ENCODE peak calls at places on chromosome 16, in four cellular contexts. B, N, G and W are unnamed samples.

GRCh38 chr16:53893731-53894435 is 189.9 kb downstream of the FTO start:
- DNase-seq in G (no peak), N (no peak), B (no peak), W (no peak)

GRCh38 chr16:80300876-80301275 is 239.9 kb upstream of the DYNLRB2 start:
- DNase-seq in G (no peak), B (no peak), N (no peak), W (no peak)

GRCh38 chr16:6967796-6968195 is 364.8 kb upstream of the RBFOX1 start:
- DNase-seq in N (no peak), B (no peak), G (no peak), W (no peak)

GRCh38 chr16:67252806-67253497 is 4.2 kb downstream of the SLC9A5 start:
- DNase-seq in N (no peak), G (no peak), B (no peak), W (no peak)

GRCh38 chr16:27799866-27800265 is 249.9 kb downstream of the KATNIP start:
- DNase-seq in N (no peak), G (no peak), B (no peak), W (no peak)

GRCh38 chr16:1019234-1019933 is 37.8 kb downstream of the SOX8 start:
- DNase-seq in N (no peak), G (no peak), B (no peak), W (no peak)

GRCh38 chr16:1430759-1431496 is at the start of gene PERCC1:
- DNase-seq in G (peak), B (no peak), N (no peak), W (no peak)

GRCh38 chr16:75087040-75087979 is 29.3 kb downstream of the LDHD start:
- DNase-seq in B (no peak), G (peak), N (no peak), W (no peak)

GRCh38 chr16:69404275-69404805 is 18.5 kb upstream of the TERF2 start:
- DNase-seq in G (peak), B (no peak), N (no peak), W (no peak)

GRCh38 chr16:68802190-68802589 is 41.1 kb upstream of the TANGO6 start:
- DNase-seq in B (no peak), G (no peak), N (no peak), W (no peak)

GRCh38 chr16:84484579-84485254 is 19.7 kb downstream of the MEAK7 start:
- DNase-seq in G (peak), N (no peak), B (no peak), W (peak)
- TF ChIP-seq SPI1 in G (no peak), N (no peak), B (no peak), W (no peak)

GRCh38 chr16:63131503-63131902 is 1095.3 kb upstream of the CDH8 start:
- DNase-seq in N (no peak), B (no peak), G (no peak), W (no peak)

GRCh38 chr16:63129411-63130125 is 1093.3 kb upstream of the CDH8 start:
- DNase-seq in G (peak), N (no peak), B (no peak), W (no peak)

GRCh38 chr16:63130942-63131341 is 1094.7 kb upstream of the CDH8 start:
- DNase-seq in G (peak), B (no peak), N (no peak), W (no peak)

GRCh38 chr16:63135069-63135468 is 1098.8 kb upstream of the CDH8 start:
- DNase-seq in N (no peak), B (no peak), G (no peak), W (no peak)
- TF ChIP-seq SPI1 in N (no peak), B (no peak), G (no peak), W (no peak)

DNA sequence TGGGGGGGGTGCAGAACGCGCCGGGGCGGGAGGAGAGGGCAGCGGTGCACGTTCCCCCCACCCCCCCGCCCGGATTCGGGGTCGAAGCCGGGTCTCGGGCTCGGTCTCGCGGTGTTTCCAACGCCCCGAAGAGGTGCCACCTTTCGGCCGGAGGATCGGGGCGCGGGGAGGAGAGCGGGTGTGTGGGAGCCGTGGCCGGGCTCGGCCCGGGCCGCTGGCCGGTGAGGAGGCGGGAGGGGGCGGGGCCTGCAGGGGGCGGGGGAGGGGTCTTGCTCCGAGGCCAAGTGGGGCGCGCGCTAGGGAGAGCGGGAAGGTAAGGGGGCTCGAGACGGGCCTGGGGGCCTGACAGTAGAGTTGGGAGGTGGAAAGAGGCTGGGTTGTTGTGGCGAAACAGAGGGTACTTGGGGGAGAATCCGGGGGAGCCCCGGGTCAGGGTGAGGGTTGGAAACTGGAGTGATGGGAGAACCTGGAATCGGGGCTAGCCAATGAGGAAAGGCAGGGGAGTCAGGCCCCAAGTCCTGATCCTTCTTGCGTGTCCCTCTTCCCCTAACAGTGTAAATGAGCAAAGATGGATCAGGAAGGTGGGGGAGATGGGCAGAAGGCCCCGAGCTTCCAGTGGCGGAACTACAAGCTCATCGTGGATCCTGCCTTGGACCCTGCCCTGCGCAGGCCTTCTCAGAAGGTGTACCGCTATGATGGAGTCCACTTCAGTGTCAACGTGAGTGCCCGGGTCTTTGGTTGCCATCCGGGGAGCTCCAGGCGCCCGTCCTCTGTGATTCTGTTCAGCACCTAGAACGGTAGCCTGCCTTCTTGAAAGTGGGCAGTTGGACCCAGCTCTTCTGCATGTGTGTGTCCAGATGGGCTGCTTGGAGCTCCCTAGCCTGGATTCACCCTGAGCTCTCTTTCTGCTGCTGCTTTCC is 870 bp downstream of the SETD1A start:
- DNase-seq in B (peak), G (peak), N (no peak), W (no peak)
- TF ChIP-seq SPI1 in B (no peak), G (no peak), N (no peak), W (no peak)

DNA sequence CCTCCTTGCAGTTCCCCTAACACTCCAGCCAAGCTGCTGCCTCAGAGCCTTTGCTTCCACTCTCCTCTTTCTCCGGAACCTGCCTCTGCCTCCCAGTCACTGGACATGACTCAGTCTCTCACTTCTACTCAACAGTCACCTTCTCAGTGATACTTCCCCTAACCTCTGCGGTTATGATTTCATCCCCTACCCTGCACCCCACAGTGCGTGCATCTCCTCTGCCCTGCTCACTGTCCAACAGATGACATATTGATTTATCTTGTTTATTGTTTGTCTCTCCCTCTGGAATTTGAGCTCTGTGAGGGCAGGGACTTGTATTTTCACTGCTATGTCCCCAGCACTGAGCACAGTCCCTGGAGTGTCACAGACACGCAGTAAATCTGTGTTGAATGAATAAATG is 100.7 kb downstream of the CYLD start:
- DNase-seq in N (no peak), G (peak), B (no peak), W (no peak)
- TF ChIP-seq SPI1 in N (no peak), G (no peak), B (no peak), W (no peak)

GRCh38 chr16:64122177-64122576 is 999.7 kb downstream of the CDH11 start:
- DNase-seq in B (no peak), N (no peak), G (no peak), W (no peak)
- TF ChIP-seq SPI1 in B (no peak), N (no peak), G (no peak), W (no peak)

GRCh38 chr16:13875614-13876284 is 44.2 kb upstream of the ERCC4 start:
- DNase-seq in N (no peak), B (no peak), G (no peak), W (no peak)

GRCh38 chr16:13873835-13874438 is 46.0 kb upstream of the ERCC4 start:
- DNase-seq in B (no peak), N (no peak), G (peak), W (no peak)
- TF ChIP-seq SPI1 in B (no peak), N (no peak), G (no peak), W (no peak)

GRCh38 chr16:56041556-56042140 is 149.6 kb upstream of the GNAO1 start:
- DNase-seq in B (peak), G (peak), N (no peak), W (peak)
- TF ChIP-seq SPI1 in B (no peak), G (no peak), N (no peak), W (no peak)